ENCODE peak calls at places on chromosomes 16 and 17, in four cellular contexts. T is K562, A is HCT116, N is HepG2. M is an unnamed sample. For H3K4me1, the result is how much of the 10 kb centered on the place peaks cover.

GRCh38 chr17:76292567-76292966 is 15.5 kb downstream of the QRICH2 start:
- DNase-seq in T (no peak), A (no peak), N (no peak), M (no peak)

GRCh38 chr16:1160773-1161348 is 8.0 kb downstream of the CACNA1H start:
- DNase-seq in T (no peak), A (no peak), N (no peak), M (no peak)

GRCh38 chr17:8222380-8222629 is 11.9 kb upstream of the AURKB start:
- DNase-seq in T (peak), A (peak), N (peak), M (peak)

GRCh38 chr16:31710880-31711279 is 162.7 kb upstream of the ZNF267 start:
- DNase-seq in T (no peak), A (no peak), N (no peak), M (no peak)

GRCh38 chr17:54899721-54900456 is 763 bp upstream of the TOM1L1 start:
- DNase-seq in T (peak), A (no peak), N (peak), M (no peak)

GRCh38 chr17:64507418-64507766 is 615 bp downstream of the CEP95 start:
- DNase-seq in T (peak), A (no peak), N (peak), M (no peak)

GRCh38 chr17:41697122-41697962 is 8.7 kb downstream of the EIF1 start:
- DNase-seq in T (no peak), A (no peak), N (no peak), M (no peak)

GRCh38 chr16:83652898-83653297 is 154.9 kb upstream of the HSBP1 start:
- DNase-seq in T (no peak), A (no peak), N (no peak), M (no peak)

GRCh38 chr16:28309811-28310311 is 17.5 kb downstream of the SBK1 start:
- DNase-seq in T (peak), A (no peak), N (no peak), M (no peak)

GRCh38 chr17:17420035-17420434 is 56.8 kb upstream of the MED9 start:
- DNase-seq in T (no peak), A (no peak), N (no peak), M (no peak)

GRCh38 chr16:3497771-3498170 is 2.5 kb upstream of the C16orf90 start:
- DNase-seq in T (no peak), A (no peak), N (no peak), M (no peak)

GRCh38 chr16:81697886-81698635 is 81.0 kb upstream of the PLCG2 start:
- DNase-seq in T (no peak), A (no peak), N (no peak), M (no peak)

GRCh38 chr16:85420501-85421337 is 192.4 kb upstream of the GSE1 start:
- DNase-seq in T (peak), A (peak), N (peak), M (no peak)

GRCh38 chr16:49158029-49158642 is 123.5 kb downstream of the CBLN1 start:
- DNase-seq in T (peak), A (peak), N (peak), M (no peak)

GRCh38 chr17:78316867-78317816 is 42.7 kb downstream of the SOCS3 start:
- DNase-seq in T (peak), A (no peak), N (peak), M (no peak)

GRCh38 chr16:711548-712320 is 3.2 kb upstream of the METRN start:
- DNase-seq in T (peak), A (no peak), N (no peak), M (no peak)

GRCh38 chr16:88588754-88589153 is 18.6 kb downstream of the ZC3H18 start:
- DNase-seq in T (no peak), A (no peak), N (no peak), M (no peak)

GRCh38 chr17:20992987-20993862 is 49.6 kb downstream of the USP22 start:
- DNase-seq in T (peak), A (peak), N (peak), M (peak)

GRCh38 chr17:13967416-13967815 is 101.9 kb upstream of the COX10 start:
- DNase-seq in T (no peak), A (no peak), N (no peak), M (no peak)

GRCh38 chr16:11203111-11203623 is 52.8 kb downstream of the SOCS1 start:
- DNase-seq in T (no peak), A (no peak), N (no peak), M (no peak)

GRCh38 chr17:42387663-42388380 is 420 bp downstream of the STAT3 start:
- DNase-seq in T (peak), A (no peak), N (no peak), M (no peak)

GRCh38 chr16:49615606-49616005 is 240.3 kb downstream of the ZNF423 start:
- DNase-seq in T (no peak), A (no peak), N (no peak), M (no peak)

DNA sequence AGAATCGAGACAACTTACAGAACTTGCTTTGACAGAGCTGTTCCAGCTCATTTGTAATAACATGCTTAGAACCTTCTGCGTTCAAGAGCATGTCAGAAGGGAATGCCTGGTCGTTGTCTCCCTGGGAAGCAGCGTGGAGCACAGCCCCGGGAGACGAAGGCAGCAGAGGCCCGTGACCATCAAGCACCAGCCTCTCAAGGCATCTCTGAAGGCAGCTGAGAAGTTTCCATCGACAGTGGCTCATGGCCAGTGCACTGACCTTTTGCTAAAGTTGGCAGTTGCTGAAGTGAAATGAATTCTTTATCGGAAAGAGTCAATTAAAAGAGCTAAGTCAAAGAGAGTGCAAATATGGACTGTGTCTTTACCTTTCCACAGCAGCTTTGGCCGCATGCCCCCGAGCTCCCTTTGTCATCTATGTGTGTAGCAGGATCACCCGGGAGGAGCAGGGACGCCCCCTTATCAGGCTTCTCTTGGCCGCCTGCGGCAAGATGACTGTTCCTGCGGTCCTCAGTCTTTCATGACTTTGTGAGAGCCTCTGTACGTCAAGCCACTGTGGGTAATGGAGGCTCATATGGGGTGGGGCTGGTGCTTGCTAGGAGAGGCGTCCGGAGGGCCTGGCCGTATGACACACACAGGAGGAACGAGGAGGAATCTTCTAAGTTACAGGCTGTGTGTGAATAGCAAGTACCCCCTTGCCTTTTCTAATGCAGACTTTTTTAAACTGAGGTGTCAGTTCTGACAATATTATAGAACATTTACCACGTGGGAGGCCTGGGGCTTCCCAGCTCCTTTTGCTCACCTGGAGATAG is 54.2 kb downstream of the LDHD start:
- DNase-seq in T (peak), A (no peak), N (no peak), M (no peak)
- TF ChIP-seq CTCF in T (no peak), A (no peak), N (no peak), M (no peak)

DNA sequence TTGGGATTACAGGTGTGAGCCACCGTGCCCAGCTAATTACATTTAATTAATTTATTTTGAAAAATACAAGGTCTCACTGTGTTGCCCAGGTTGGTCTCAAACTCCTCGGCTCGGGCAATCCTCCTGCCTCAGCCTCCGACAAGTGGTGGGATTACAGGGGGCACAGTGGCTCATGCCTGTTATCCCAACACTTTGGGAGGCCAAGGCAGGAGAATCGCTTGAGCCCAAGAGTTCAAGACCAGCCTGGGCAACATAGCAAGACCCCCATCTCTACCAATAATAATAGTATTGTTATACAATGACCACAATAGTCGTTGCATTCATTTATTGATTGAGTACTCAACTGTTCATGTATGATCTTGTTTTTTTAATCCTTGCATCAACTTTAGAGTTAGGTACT is 22.0 kb downstream of the CDH1 start:
- DNase-seq in T (no peak), A (no peak), N (no peak), M (no peak)
- H3K4me1 ChIP-seq in T (under half), A (half or more), N (under half), M (under half)

DNA sequence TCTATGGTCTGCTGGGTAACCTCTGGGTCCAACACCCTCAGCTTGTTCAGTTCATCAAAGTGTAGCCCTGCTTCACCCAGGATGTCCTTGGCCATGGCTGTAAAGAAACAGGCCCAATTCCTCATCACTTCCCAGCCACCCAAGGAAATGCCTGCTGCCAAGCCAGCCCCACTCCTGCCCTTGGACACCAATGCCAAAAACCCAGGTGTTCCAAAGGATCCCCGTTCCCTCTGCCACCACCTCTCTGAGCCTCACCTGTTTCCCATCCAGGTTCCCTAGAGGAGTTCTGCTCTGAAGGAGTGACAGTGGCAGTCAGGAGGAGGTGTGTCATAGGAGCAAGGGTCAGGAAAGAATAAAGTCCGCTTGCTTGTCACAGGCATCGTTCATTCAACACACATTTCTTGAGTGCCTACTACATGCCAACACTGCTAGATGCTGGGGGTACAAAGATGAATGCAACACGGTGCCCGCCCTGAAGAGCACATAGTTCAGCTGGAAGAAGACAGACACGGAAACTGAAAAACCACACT is 3.3 kb downstream of the IFT20 start:
- DNase-seq in T (no peak), A (no peak), N (no peak), M (no peak)
- TF ChIP-seq TCF7L2 in T (no peak), A (no peak), N (no peak), M (no peak)

GRCh38 chr17:65794572-65794971 is 233.1 kb upstream of the AXIN2 start:
- DNase-seq in T (peak), A (peak), N (peak), M (no peak)
- TF ChIP-seq CTCF in T (peak), A (peak), N (peak), M (peak)

DNA sequence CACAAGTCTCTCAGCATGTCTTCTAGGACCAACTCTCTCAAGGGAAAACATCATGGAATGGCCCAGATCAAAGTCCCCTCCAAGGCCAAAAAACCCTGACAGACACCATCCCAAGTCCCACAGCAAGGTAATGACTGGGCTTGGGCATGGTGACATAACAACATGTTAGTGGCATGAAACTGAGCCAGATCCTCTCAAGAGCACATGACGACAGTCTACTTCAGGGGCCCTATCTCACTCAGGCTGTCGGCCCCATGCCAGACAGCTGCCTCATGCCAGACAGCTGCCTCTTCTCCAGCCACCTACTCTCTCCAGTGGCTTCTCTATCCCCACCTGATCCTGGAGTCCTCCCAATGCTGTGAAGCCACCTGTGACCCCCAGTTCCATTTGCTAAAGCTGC is 18.4 kb downstream of the HSD11B2 start:
- DNase-seq in T (no peak), A (no peak), N (no peak), M (no peak)
- H3K4me1 ChIP-seq in T (under half), A (under half), N (half or more), M (under half)

M was measured in Panc1.